ENCODE peak calls at places on chromosomes 11 and 22, in seven cellular contexts. Y, V, X, W, Q, A and B are unnamed samples.

GRCh38 chr11:109853156-109853776 is 239.9 kb upstream of the ZC3H12C start:
- DNase-seq in Q (peak), Y (peak), W (no peak), A (no peak), V (no peak), X (peak), B (no peak)

GRCh38 chr22:45997775-45998637 is 21.0 kb upstream of the WNT7B start:
- DNase-seq in V (peak), Y (no peak), W (no peak), Q (no peak), X (no peak), A (no peak), B (no peak)

GRCh38 chr11:76329084-76329648 is 51.8 kb downstream of the THAP12 start:
- DNase-seq in Q (no peak), V (no peak), W (no peak), Y (peak), A (no peak), X (no peak), B (no peak)

GRCh38 chr22:48605856-48606255 is 1221.8 kb downstream of the BRD1 start:
- DNase-seq in X (no peak), A (peak), W (no peak), Q (no peak), V (peak), Y (no peak), B (no peak)

GRCh38 chr22:43078522-43078921 is 10.7 kb downstream of the TTLL1 start:
- DNase-seq in X (no peak), Q (no peak), W (no peak), A (no peak), Y (no peak), V (no peak), B (peak)

GRCh38 chr22:24486501-24486921 is 8.6 kb upstream of the UPB1 start:
- DNase-seq in A (no peak), Y (peak), Q (no peak), V (no peak), X (no peak), W (no peak), B (no peak)

GRCh38 chr22:50048066-50048765 is 9.9 kb downstream of the TTLL8 start:
- DNase-seq in Y (no peak), V (no peak), X (no peak), A (no peak), Q (no peak), W (no peak), B (no peak)

GRCh38 chr11:127490896-127491295 is 490.3 kb upstream of the KIRREL3 start:
- DNase-seq in V (no peak), W (no peak), Y (no peak), Q (no peak), X (no peak), A (no peak), B (no peak)

GRCh38 chr22:26430600-26430999 is 1.5 kb downstream of the ASPHD2 start:
- DNase-seq in V (no peak), A (no peak), X (no peak), W (no peak), Q (no peak), Y (no peak), B (no peak)

GRCh38 chr11:19551454-19551853 is 161.2 kb upstream of the NAV2 start:
- DNase-seq in A (no peak), W (no peak), V (no peak), X (no peak), Y (no peak), Q (no peak), B (no peak)

GRCh38 chr11:121081320-121081719 is 19.7 kb upstream of the TECTA start:
- DNase-seq in Y (no peak), X (no peak), V (no peak), W (no peak), Q (no peak), A (no peak), B (no peak)

GRCh38 chr22:29166180-29166579 is 39.5 kb upstream of the EMID1 start:
- DNase-seq in Y (no peak), Q (no peak), X (peak), A (no peak), W (no peak), V (no peak), B (no peak)

GRCh38 chr11:68657021-68657780 is 27.1 kb upstream of the GAL start:
- DNase-seq in Y (no peak), X (no peak), W (no peak), Q (no peak), A (no peak), V (no peak), B (no peak)

GRCh38 chr11:107217444-107217843 is 199.2 kb upstream of the GUCY1A2 start:
- DNase-seq in A (no peak), Q (no peak), Y (no peak), X (no peak), V (no peak), W (no peak), B (no peak)

GRCh38 chr11:93814966-93815633 is 31.0 kb downstream of the MED17 start:
- DNase-seq in Y (no peak), A (no peak), W (no peak), V (no peak), X (no peak), Q (no peak), B (no peak)

GRCh38 chr22:45317551-45318167 is 7.9 kb downstream of the FAM118A start:
- DNase-seq in Q (no peak), Y (no peak), W (no peak), X (peak), V (peak), A (no peak), B (no peak)

GRCh38 chr11:6357222-6357621 is 33.1 kb upstream of the SMPD1 start:
- DNase-seq in A (no peak), X (no peak), Q (no peak), W (no peak), V (peak), Y (peak), B (no peak)

GRCh38 chr11:19539861-19540260 is 172.8 kb upstream of the NAV2 start:
- DNase-seq in X (no peak), V (no peak), Q (no peak), W (no peak), Y (no peak), A (no peak), B (no peak)

GRCh38 chr22:35561796-35562526 is 21.3 kb downstream of the RASD2 start:
- DNase-seq in W (no peak), Y (peak), X (peak), Q (no peak), A (no peak), V (no peak), B (no peak)

GRCh38 chr11:21771097-21771496 is 421.8 kb upstream of the ANO5 start:
- DNase-seq in W (no peak), Q (no peak), Y (peak), X (no peak), A (no peak), V (no peak), B (no peak)

GRCh38 chr22:20257474-20258299 is 10.4 kb downstream of the RTN4R start:
- DNase-seq in Q (no peak), V (no peak), Y (no peak), X (no peak), A (no peak), W (no peak), B (no peak)

GRCh38 chr22:50082961-50083461 is 2.2 kb downstream of the MLC1 start:
- DNase-seq in Q (no peak), Y (no peak), A (no peak), V (no peak), W (no peak), X (no peak), B (no peak)

GRCh38 chr11:34358258-34358665 is 452 bp upstream of the ABTB2 start:
- DNase-seq in Y (peak), X (peak), V (peak), Q (peak), A (peak), W (peak), B (peak)

GRCh38 chr11:74141274-74141695 is 29.5 kb downstream of the C2CD3 start:
- DNase-seq in X (no peak), A (peak), V (no peak), Q (no peak), W (no peak), Y (peak), B (no peak)

GRCh38 chr22:43220625-43221380 is 33.9 kb upstream of the TTLL12 start:
- DNase-seq in Q (no peak), V (no peak), X (no peak), Y (no peak), W (no peak), A (no peak), B (no peak)

GRCh38 chr11:17640493-17641164 is 78.7 kb upstream of the MYOD1 start:
- DNase-seq in W (no peak), Y (no peak), X (no peak), Q (no peak), V (no peak), A (no peak), B (no peak)